ENCODE peak calls at places on chromosomes 13 and 19, in eight cellular contexts. P is GDM1; I is breast epithelium; C is Caco-2; M is T-helper 1 cell; E is iPS-NIHi11; U is stimulated activated CD4-positive, alpha-beta T cell treated with anti-CD3 and anti-CD28 coated beads, Interleukin-4, amount 100 ng/mL, for 24 hours; O is memory B cell. D is an unnamed sample.

GRCh38 chr13:45598597-45598996 is 16.9 kb downstream of the ERICH6B start:
- DNase-seq in P (no peak), I (no peak), C (no peak), M (no peak), E (no peak), U (no peak), O (no peak), D (no peak)

GRCh38 chr19:35755550-35756371 is 1.1 kb downstream of the HSPB6 start:
- DNase-seq in P (no peak), I (peak), C (no peak), M (no peak), E (peak), U (peak), O (no peak), D (no peak)

GRCh38 chr19:17830567-17831418 is 9.5 kb upstream of the INSL3 start:
- DNase-seq in P (no peak), I (no peak), C (peak), M (no peak), E (peak), U (peak), O (no peak), D (peak)

GRCh38 chr19:31528261-31528660 is 179.0 kb upstream of the TSHZ3 start:
- DNase-seq in P (no peak), I (no peak), C (no peak), M (no peak), E (no peak), U (no peak), O (no peak), D (no peak)

GRCh38 chr13:109362606-109363005 is 423.8 kb downstream of the IRS2 start:
- DNase-seq in P (no peak), I (no peak), C (no peak), M (no peak), E (no peak), U (no peak), O (no peak), D (no peak)

GRCh38 chr19:29337029-29337428 is 124.1 kb upstream of the UQCRFS1 start:
- DNase-seq in P (no peak), I (no peak), C (no peak), M (no peak), E (no peak), U (no peak), O (no peak), D (no peak)

GRCh38 chr19:47719047-47719885 is 6.0 kb downstream of the EHD2 start:
- DNase-seq in P (no peak), I (peak), C (no peak), M (no peak), E (no peak), U (no peak), O (no peak), D (no peak)

GRCh38 chr13:91313103-91313502 is 34.4 kb upstream of the MIR17HG start:
- DNase-seq in P (peak), I (no peak), C (no peak), M (no peak), E (peak), U (peak), O (peak), D (peak)

GRCh38 chr13:100636441-100636840 is 38.2 kb downstream of the TMTC4 start:
- DNase-seq in P (no peak), I (no peak), C (no peak), M (no peak), E (no peak), U (no peak), O (no peak), D (no peak)

GRCh38 chr13:66237411-66238062 is 992.6 kb downstream of the PCDH9 start:
- DNase-seq in P (no peak), I (no peak), C (no peak), M (no peak), E (no peak), U (no peak), O (no peak), D (no peak)

GRCh38 chr13:55214851-55215345 is 1925.8 kb upstream of the PRR20A start:
- DNase-seq in P (no peak), I (no peak), C (no peak), M (no peak), E (no peak), U (no peak), O (no peak), D (no peak)

GRCh38 chr13:51380269-51380668 is 40.8 kb downstream of the SERPINE3 start:
- DNase-seq in P (no peak), I (no peak), C (no peak), M (no peak), E (no peak), U (no peak), O (no peak), D (peak)

GRCh38 chr13:50893211-50893852 is 16.3 kb upstream of the RNASEH2B start:
- DNase-seq in P (peak), I (no peak), C (no peak), M (no peak), E (no peak), U (no peak), O (no peak), D (no peak)

GRCh38 chr19:30880551-30880950 is 468.7 kb downstream of the TSHZ3 start:
- DNase-seq in P (no peak), I (no peak), C (no peak), M (no peak), E (no peak), U (no peak), O (no peak), D (no peak)

GRCh38 chr19:15251749-15252397 is 19.6 kb upstream of the EPHX3 start:
- DNase-seq in P (no peak), I (no peak), C (peak), M (no peak), E (peak), U (no peak), O (no peak), D (peak)

GRCh38 chr19:1512671-1513491 is at the start of gene ADAMTSL5:
- DNase-seq in P (no peak), I (no peak), C (peak), M (peak), E (peak), U (peak), O (no peak), D (peak)

GRCh38 chr13:35530147-35530546 is 53.7 kb upstream of the MAB21L1 start:
- DNase-seq in P (no peak), I (no peak), C (no peak), M (no peak), E (no peak), U (no peak), O (no peak), D (no peak)

GRCh38 chr13:114161644-114162532 is 17.2 kb upstream of the CFAP97D2 start:
- DNase-seq in P (peak), I (no peak), C (peak), M (no peak), E (no peak), U (no peak), O (no peak), D (no peak)

GRCh38 chr13:102260256-102260655 is 141.6 kb downstream of the FGF14 start:
- DNase-seq in P (no peak), I (no peak), C (no peak), M (no peak), E (no peak), U (no peak), O (no peak), D (no peak)

GRCh38 chr13:113860579-113861432 is 3.1 kb downstream of the GAS6 start:
- DNase-seq in P (no peak), I (peak), C (peak), M (no peak), E (peak), U (no peak), O (no peak), D (peak)

GRCh38 chr19:1407662-1408299 is 395 bp downstream of the DAZAP1 start:
- DNase-seq in P (no peak), I (no peak), C (no peak), M (no peak), E (no peak), U (peak), O (peak), D (no peak)

GRCh38 chr13:101660711-101661110 is 208.2 kb downstream of the ITGBL1 start:
- DNase-seq in P (no peak), I (no peak), C (no peak), M (no peak), E (no peak), U (no peak), O (no peak), D (no peak)

GRCh38 chr19:1161716-1162115 is 12.4 kb downstream of the SBNO2 start:
- DNase-seq in P (no peak), I (no peak), C (no peak), M (no peak), E (peak), U (no peak), O (no peak), D (no peak)

GRCh38 chr13:100604909-100605308 is 16.3 kb upstream of the GGACT start:
- DNase-seq in P (no peak), I (no peak), C (no peak), M (no peak), E (no peak), U (no peak), O (no peak), D (no peak)

D was measured in T47D.